ENCODE peak calls at places on chromosomes 6 and 20, in six cellular contexts. B is stimulated activated CD4-positive, alpha-beta T cell treated with anti-CD3 and anti-CD28 coated beads, Interleukin-4, amount 100 ng/mL, for 48 hours; L is NCI-H748 treated with DMSO at 0.1 percent for 48 hours; F is G401; Q is activated T-cell treated with anti-CD3 and anti-CD28 coated beads, Interleukin-2, amount 50 U/mL, for 24 hours; W is HCT116. U is an unnamed sample.

GRCh38 chr20:40489886-40490285 is 199.2 kb downstream of the MAFB start:
- DNase-seq in Q (no peak), W (no peak), B (no peak), L (no peak), F (no peak), U (no peak)

GRCh38 chr20:47089151-47089550 is 194.5 kb downstream of the EYA2 start:
- DNase-seq in F (no peak), Q (no peak), B (no peak), L (no peak), W (no peak), U (no peak)

GRCh38 chr6:92586236-92586977 is 833.0 kb downstream of the EPHA7 start:
- DNase-seq in Q (no peak), F (no peak), W (no peak), B (no peak), L (no peak), U (no peak)

GRCh38 chr6:14454467-14454763 is 336.8 kb downstream of the CD83 start:
- DNase-seq in W (no peak), L (peak; percentile 100), F (no peak), B (peak; percentile 24), Q (no peak), U (no peak)

GRCh38 chr6:1572892-1573291 is 36.8 kb upstream of the FOXC1 start:
- DNase-seq in B (no peak), W (no peak), L (no peak), Q (no peak), F (no peak), U (no peak)

GRCh38 chr20:917416-917815 is 1.3 kb upstream of the ANGPT4 start:
- DNase-seq in Q (no peak), B (no peak), L (no peak), W (no peak), F (no peak), U (no peak)

GRCh38 chr6:73394577-73395354 is at the start of gene DDX43:
- DNase-seq in Q (no peak), L (no peak), F (no peak), W (no peak), B (peak; percentile 11), U (no peak)

GRCh38 chr6:159113223-159113622 is 56.0 kb upstream of the FNDC1 start:
- DNase-seq in W (no peak), L (no peak), B (no peak), F (no peak), Q (no peak), U (no peak)

GRCh38 chr6:49336514-49337131 is 126.4 kb downstream of the MMUT start:
- DNase-seq in W (no peak), L (no peak), F (no peak), Q (no peak), B (no peak), U (peak; percentile 97)

GRCh38 chr6:7389162-7389450 is 436 bp downstream of the CAGE1 start:
- DNase-seq in Q (no peak), B (no peak), F (no peak), W (no peak), L (no peak), U (no peak)

GRCh38 chr6:40906759-40907158 is 132.3 kb downstream of the UNC5CL start:
- DNase-seq in Q (no peak), F (no peak), L (no peak), W (no peak), B (no peak), U (peak; percentile 0)

GRCh38 chr6:14661188-14661587 is 543.6 kb downstream of the CD83 start:
- DNase-seq in Q (no peak), L (no peak), B (peak; percentile 16), W (no peak), F (no peak), U (no peak)

GRCh38 chr6:53985361-53985760 is 125.9 kb upstream of the MLIP start:
- DNase-seq in W (no peak), F (no peak), B (no peak), Q (no peak), L (no peak), U (no peak)

GRCh38 chr6:90458353-90459224 is 128.3 kb downstream of the MAP3K7 start:
- DNase-seq in F (no peak), Q (peak; percentile 81), L (no peak), W (no peak), B (peak; percentile 67), U (no peak)

GRCh38 chr6:109197061-109197460 is 101.8 kb downstream of the CEP57L1 start:
- DNase-seq in L (no peak), W (no peak), F (no peak), B (no peak), Q (no peak), U (no peak)

GRCh38 chr20:12110711-12111110 is 193.0 kb downstream of the BTBD3 start:
- DNase-seq in B (no peak), Q (no peak), F (no peak), L (no peak), W (no peak), U (no peak)

GRCh38 chr6:4301871-4302270 is 166.5 kb upstream of the ECI2 start:
- DNase-seq in F (no peak), B (no peak), Q (no peak), L (no peak), W (no peak), U (no peak)

U was measured in glomerular endothelial cell.